ENCODE peak calls at places on chromosomes 13 and 19, in eight cellular contexts. Q is Peyer's patch, P is body of pancreas, J is right lobe of liver, N is Karpas-422, B is heart right ventricle, U is astrocyte, F is BE2C. L is an unnamed sample.

GRCh38 chr13:30685320-30685859 is 50.0 kb upstream of the ALOX5AP start:
- DNase-seq in Q (no peak), P (no peak), J (no peak), N (no peak), B (no peak), U (no peak), F (no peak), L (no peak)

GRCh38 chr19:41521860-41522555 is 54.0 kb upstream of the CEACAM21 start:
- DNase-seq in Q (peak; percentile 69), P (no peak), J (no peak), N (no peak), B (peak; percentile 40), U (no peak), F (no peak), L (peak; percentile 6)

GRCh38 chr19:38062959-38063786 is 156.2 kb downstream of the SIPA1L3 start:
- DNase-seq in Q (no peak), P (peak; percentile 49), J (no peak), N (no peak), B (no peak), U (peak; percentile 31), F (peak; percentile 71), L (no peak)

GRCh38 chr19:30095171-30095570 is 153.1 kb downstream of the URI1 start:
- DNase-seq in Q (no peak), P (no peak), J (no peak), N (no peak), B (no peak), U (no peak), F (no peak), L (no peak)

GRCh38 chr19:55391191-55391670 is 5.5 kb downstream of the RPL28 start:
- DNase-seq in Q (no peak), P (no peak), J (no peak), N (peak; percentile 59), B (no peak), U (no peak), F (no peak), L (no peak)

GRCh38 chr19:29694669-29695627 is 20.1 kb downstream of the C19orf12 start:
- DNase-seq in Q (peak; percentile 91), P (peak; percentile 88), J (peak; percentile 90), N (peak; percentile 89), B (peak; percentile 85), U (peak; percentile 31), F (peak; percentile 89), L (peak; percentile 87)

GRCh38 chr19:32642771-32643170 is 32.2 kb downstream of the ANKRD27 start:
- DNase-seq in Q (peak; percentile 64), P (no peak), J (no peak), N (no peak), B (no peak), U (no peak), F (no peak), L (no peak)

GRCh38 chr19:1360818-1361461 is 22.8 kb upstream of the NDUFS7 start:
- DNase-seq in Q (peak; percentile 56), P (peak; percentile 77), J (peak; percentile 78), N (no peak), B (peak; percentile 80), U (peak; percentile 89), F (peak; percentile 97), L (peak; percentile 78)

GRCh38 chr19:1051791-1052190 is 11.9 kb downstream of the ABCA7 start:
- DNase-seq in Q (no peak), P (no peak), J (no peak), N (no peak), B (no peak), U (no peak), F (peak; percentile 7), L (no peak)

GRCh38 chr13:101181076-101181685 is 235.1 kb downstream of the NALCN start:
- DNase-seq in Q (no peak), P (no peak), J (no peak), N (no peak), B (no peak), U (peak; percentile 14), F (no peak), L (no peak)

GRCh38 chr19:12985049-12985776 is 10.1 kb upstream of the NFIX start:
- DNase-seq in Q (peak; percentile 93), P (peak; percentile 73), J (no peak), N (no peak), B (peak; percentile 51), U (peak; percentile 74), F (no peak), L (no peak)

GRCh38 chr13:27293873-27294515 is 23.4 kb downstream of the RASL11A start:
- DNase-seq in Q (no peak), P (no peak), J (no peak), N (no peak), B (no peak), U (no peak), F (no peak), L (no peak)

GRCh38 chr13:51869921-51870320 is 8.2 kb downstream of the CCDC70 start:
- DNase-seq in Q (no peak), P (no peak), J (no peak), N (no peak), B (no peak), U (no peak), F (no peak), L (no peak)

GRCh38 chr13:32035701-32036100 is 4.1 kb downstream of the FRY start:
- DNase-seq in Q (no peak), P (no peak), J (no peak), N (no peak), B (no peak), U (no peak), F (no peak), L (no peak)

GRCh38 chr13:95117092-95117491 is 184.2 kb downstream of the ABCC4 start:
- DNase-seq in Q (no peak), P (no peak), J (no peak), N (no peak), B (no peak), U (no peak), F (no peak), L (no peak)

GRCh38 chr13:114199961-114200672 is 21.1 kb downstream of the CFAP97D2 start:
- DNase-seq in Q (no peak), P (no peak), J (no peak), N (no peak), B (no peak), U (no peak), F (no peak), L (peak; percentile 28)

GRCh38 chr19:1009043-1009975 is 9.1 kb downstream of the GRIN3B start:
- DNase-seq in Q (no peak), P (no peak), J (no peak), N (no peak), B (no peak), U (no peak), F (no peak), L (no peak)

GRCh38 chr13:26541041-26541440 is 16.4 kb upstream of the WASF3 start:
- DNase-seq in Q (no peak), P (no peak), J (no peak), N (no peak), B (no peak), U (no peak), F (no peak), L (no peak)

GRCh38 chr13:63631006-63631405 is 2215.4 kb upstream of the PCDH20 start:
- DNase-seq in Q (no peak), P (no peak), J (no peak), N (no peak), B (no peak), U (no peak), F (no peak), L (no peak)

GRCh38 chr19:45999653-46000121 is 4.4 kb downstream of the CCDC61 start:
- DNase-seq in Q (no peak), P (peak; percentile 25), J (no peak), N (peak; percentile 47), B (no peak), U (no peak), F (peak; percentile 61), L (peak; percentile 28)

GRCh38 chr13:113917096-113917495 is 53.2 kb upstream of the GAS6 start:
- DNase-seq in Q (no peak), P (no peak), J (no peak), N (no peak), B (no peak), U (no peak), F (no peak), L (no peak)

GRCh38 chr19:52070496-52070895 is 21.9 kb upstream of the ZNF432 start:
- DNase-seq in Q (no peak), P (no peak), J (no peak), N (no peak), B (no peak), U (peak; percentile 79), F (no peak), L (no peak)

GRCh38 chr19:44603201-44603945 is 10.0 kb upstream of the IGSF23 start:
- DNase-seq in Q (no peak), P (no peak), J (no peak), N (no peak), B (no peak), U (peak; percentile 92), F (no peak), L (peak; percentile 84)

GRCh38 chr13:29954082-29955043 is 103.9 kb upstream of the UBL3 start:
- DNase-seq in Q (peak; percentile 78), P (no peak), J (peak; percentile 78), N (no peak), B (no peak), U (no peak), F (no peak), L (no peak)

GRCh38 chr19:22545751-22546150 is 88.4 kb upstream of the ZNF492 start:
- DNase-seq in Q (no peak), P (peak; percentile 84), J (peak; percentile 54), N (peak; percentile 85), B (peak; percentile 21), U (no peak), F (peak; percentile 47), L (peak; percentile 12)
- H3K36me3 ChIP-seq in Q (no peaks in the 10 kb centered on the region), P (no peaks in the 10 kb centered on the region), J (no peaks in the 10 kb centered on the region), N (no peaks in the 10 kb centered on the region), B (no peaks in the 10 kb centered on the region), U (no peaks in the 10 kb centered on the region), F (no peaks in the 10 kb centered on the region), L (no peaks in the 10 kb centered on the region)

DNA sequence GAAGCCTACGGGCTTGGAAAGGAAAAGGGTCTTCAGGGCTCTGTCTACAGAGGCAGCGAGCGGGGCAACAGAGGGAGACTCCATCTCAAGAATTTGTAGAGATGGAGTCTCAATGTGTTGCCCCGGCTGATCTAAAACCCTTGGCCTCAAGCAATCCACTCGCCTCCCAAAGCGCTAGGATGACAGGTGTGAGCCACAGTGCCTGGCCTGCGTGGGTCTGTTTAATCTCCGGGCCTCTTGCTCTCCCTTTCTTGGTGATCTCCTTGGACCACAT is 8.1 kb downstream of the RPS9 start:
- DNase-seq in Q (no peak), P (peak; percentile 36), J (no peak), N (peak; percentile 71), B (no peak), U (no peak), F (no peak), L (no peak)
- H3K36me3 ChIP-seq in Q (no peaks in the 10 kb centered on the region), P (peaks cover 5% of the 10 kb centered on the region), J (peaks cover 12% of the 10 kb centered on the region), N (peaks cover 37% of the 10 kb centered on the region), B (peaks cover 40% of the 10 kb centered on the region), U (peaks cover 32% of the 10 kb centered on the region), F (peaks cover 85% of the 10 kb centered on the region), L (peaks cover 48% of the 10 kb centered on the region)

GRCh38 chr19:17627161-17627560 is 61.0 kb downstream of the UNC13A start:
- DNase-seq in Q (no peak), P (no peak), J (no peak), N (no peak), B (no peak), U (no peak), F (no peak), L (no peak)
- H3K36me3 ChIP-seq in Q (no peaks in the 10 kb centered on the region), P (no peaks in the 10 kb centered on the region), J (no peaks in the 10 kb centered on the region), N (no peaks in the 10 kb centered on the region), B (no peaks in the 10 kb centered on the region), U (no peaks in the 10 kb centered on the region), F (peaks cover 52% of the 10 kb centered on the region), L (no peaks in the 10 kb centered on the region)

GRCh38 chr19:8806661-8807060 is 25.4 kb downstream of the ZNF558 start:
- DNase-seq in Q (no peak), P (no peak), J (no peak), N (no peak), B (no peak), U (no peak), F (no peak), L (no peak)
- H3K36me3 ChIP-seq in Q (no peaks in the 10 kb centered on the region), P (peaks cover 28% of the 10 kb centered on the region), J (peaks cover 41% of the 10 kb centered on the region), N (peaks cover 56% of the 10 kb centered on the region), B (peaks cover 75% of the 10 kb centered on the region), U (peaks cover 28% of the 10 kb centered on the region), F (no peaks in the 10 kb centered on the region), L (peaks cover 78% of the 10 kb centered on the region)